ENCODE peak calls at places on chromosomes 1 and 21, in six cellular contexts. J, M, Z, A, L and O are unnamed samples.
A peak's percentile ranks its signal among the peaks of the same experiment; 100 is the strongest.

GRCh38 chr1:40383488-40384412 is 10.2 kb downstream of the SMAP2 start:
- DNase-seq in L (no peak), M (no peak), J (no peak), Z (no peak), A (no peak), O (no peak)

GRCh38 chr1:115462677-115463076 is 124.6 kb upstream of the NGF start:
- DNase-seq in J (no peak), L (no peak), Z (no peak), A (no peak), M (no peak), O (no peak)

GRCh38 chr1:20486457-20487235 is 636 bp upstream of the CAMK2N1 start:
- DNase-seq in Z (peak; percentile 87), L (peak; percentile 66), M (peak; percentile 88), J (no peak), A (peak; percentile 98), O (no peak)

GRCh38 chr1:71950579-71950978 is 331.8 kb downstream of the NEGR1 start:
- DNase-seq in L (no peak), A (no peak), M (no peak), Z (peak; percentile 17), J (no peak), O (no peak)

GRCh38 chr21:45140346-45140940 is 66.1 kb downstream of the ADARB1 start:
- DNase-seq in L (peak; percentile 77), M (peak; percentile 86), J (peak; percentile 92), A (peak; percentile 65), Z (peak; percentile 89), O (peak; percentile 80)

GRCh38 chr1:200302893-200303250 is 107.0 kb downstream of the ZNF281 start:
- DNase-seq in M (peak; percentile 39), L (peak; percentile 49), A (no peak), Z (peak; percentile 81), J (no peak), O (no peak)

GRCh38 chr1:29166291-29166878 is 15.3 kb downstream of the SRSF4 start:
- DNase-seq in M (peak; percentile 88), A (no peak), Z (no peak), L (peak; percentile 26), J (no peak), O (no peak)

GRCh38 chr1:30286984-30287839 is 436.2 kb downstream of the MATN1 start:
- DNase-seq in A (no peak), J (no peak), M (no peak), Z (no peak), L (no peak), O (no peak)

GRCh38 chr1:6172549-6172948 is 7.6 kb downstream of the CHD5 start:
- DNase-seq in J (no peak), M (no peak), Z (no peak), L (no peak), A (no peak), O (no peak)

GRCh38 chr1:176227579-176227978 is 20.5 kb upstream of the COP1 start:
- DNase-seq in Z (no peak), A (no peak), M (no peak), L (no peak), J (no peak), O (no peak)

GRCh38 chr1:1359316-1359667 is 937 bp upstream of the MXRA8 start:
- DNase-seq in Z (no peak), M (no peak), L (no peak), A (no peak), J (peak; percentile 80), O (peak; percentile 84)

GRCh38 chr1:56539403-56539802 is 40.0 kb downstream of the PLPP3 start:
- DNase-seq in A (no peak), J (no peak), Z (no peak), L (no peak), M (no peak), O (no peak)

GRCh38 chr1:37763791-37764741 is 854 bp downstream of the EPHA10 start:
- DNase-seq in L (no peak), A (peak; percentile 96), Z (no peak), M (no peak), J (peak; percentile 18), O (peak; percentile 23)

GRCh38 chr1:70140343-70140742 is 65.0 kb downstream of the LRRC40 start:
- DNase-seq in M (no peak), J (peak; percentile 38), Z (peak; percentile 55), A (no peak), L (no peak), O (no peak)

GRCh38 chr1:186633101-186633500 is 47.1 kb downstream of the PTGS2 start:
- DNase-seq in J (no peak), M (no peak), Z (no peak), A (no peak), L (no peak), O (no peak)

GRCh38 chr1:15429701-15430149 is 8.5 kb upstream of the CTRC start:
- DNase-seq in L (no peak), A (no peak), Z (no peak), M (no peak), J (no peak), O (no peak)

GRCh38 chr1:212381509-212381908 is 33.2 kb downstream of the PACC1 start:
- DNase-seq in J (no peak), L (no peak), A (no peak), M (no peak), Z (no peak), O (no peak)

GRCh38 chr21:21730524-21730923 is 732.3 kb downstream of the NCAM2 start:
- DNase-seq in L (no peak), A (no peak), M (no peak), J (no peak), Z (no peak), O (no peak)

GRCh38 chr1:1377540-1378205 is 2.7 kb upstream of the AURKAIP1 start:
- DNase-seq in Z (no peak), A (no peak), J (no peak), L (no peak), M (no peak), O (no peak)

GRCh38 chr1:211323156-211324063 is 3.2 kb upstream of the TRAF5 start:
- DNase-seq in J (peak; percentile 37), Z (peak; percentile 74), M (peak; percentile 78), L (no peak), A (peak; percentile 81), O (no peak)

GRCh38 chr1:162087574-162087973 is 18.1 kb downstream of the NOS1AP start:
- DNase-seq in L (no peak), M (no peak), J (no peak), A (no peak), Z (no peak), O (no peak)

GRCh38 chr1:7508052-7508745 is 262.9 kb upstream of the VAMP3 start:
- DNase-seq in M (no peak), J (no peak), L (peak; percentile 22), Z (no peak), A (no peak), O (no peak)

GRCh38 chr1:154181944-154182341 is 10.0 kb downstream of the TPM3 start:
- DNase-seq in Z (no peak), A (no peak), J (no peak), M (peak; percentile 77), L (no peak), O (no peak)